ENCODE peak calls at places on chromosomes 5 and 9, in six cellular contexts. N is ureter; X is GM23248; Z is CD4-positive, alpha-beta T cell; A is Daoy; I is Ammon's horn. Q is an unnamed sample.
A peak's percentile ranks its signal among the peaks of the same experiment; 100 is the strongest.

GRCh38 chr5:73630760-73631159 is 4.8 kb downstream of the ARHGEF28 start:
- DNase-seq in X (no peak), I (no peak), N (no peak), Z (no peak), A (no peak), Q (no peak)

GRCh38 chr5:94021246-94021645 is 279.8 kb upstream of the POU5F2 start:
- DNase-seq in Z (no peak), X (peak; percentile 35), N (no peak), A (peak; percentile 41), I (no peak), Q (no peak)

GRCh38 chr9:72978724-72979123 is 25.9 kb upstream of the ALDH1A1 start:
- DNase-seq in A (peak; percentile 57), N (no peak), X (peak; percentile 63), I (no peak), Z (no peak), Q (no peak)

GRCh38 chr9:4315582-4316215 is 15.8 kb upstream of the GLIS3 start:
- DNase-seq in Z (peak; percentile 65), A (peak; percentile 88), N (peak; percentile 71), X (peak; percentile 80), I (peak; percentile 89), Q (peak; percentile 61)

GRCh38 chr5:138664276-138664943 is 88.8 kb upstream of the CTNNA1 start:
- DNase-seq in A (peak; percentile 72), I (peak; percentile 49), Z (no peak), X (peak; percentile 69), N (no peak), Q (peak; percentile 76)

GRCh38 chr5:101605700-101606099 is 690.4 kb downstream of the SLCO4C1 start:
- DNase-seq in Z (no peak), I (no peak), X (no peak), A (no peak), N (no peak), Q (no peak)

GRCh38 chr5:111453290-111453689 is 59.0 kb downstream of the STARD4 start:
- DNase-seq in N (no peak), A (peak; percentile 21), I (no peak), Z (no peak), X (peak; percentile 59), Q (no peak)

GRCh38 chr5:154371687-154372086 is 74.1 kb upstream of the SAP30L start:
- DNase-seq in N (no peak), Z (no peak), X (peak; percentile 94), I (no peak), A (peak; percentile 57), Q (no peak)

GRCh38 chr5:102778478-102778877 is 23.4 kb downstream of the PAM start:
- DNase-seq in N (no peak), Z (no peak), A (peak; percentile 39), I (no peak), X (peak; percentile 88), Q (no peak)

GRCh38 chr5:865168-865521 is 14.4 kb upstream of the ZDHHC11 start:
- DNase-seq in A (no peak), I (no peak), Z (no peak), N (no peak), X (no peak), Q (no peak)

GRCh38 chr5:90356612-90357011 is 52.9 kb downstream of the CETN3 start:
- DNase-seq in Z (no peak), A (no peak), X (peak; percentile 15), N (no peak), I (peak; percentile 20), Q (peak; percentile 24)

GRCh38 chr9:133188006-133188842 is 20.8 kb downstream of the OBP2B start:
- DNase-seq in Z (no peak), A (peak; percentile 51), I (peak; percentile 27), X (no peak), N (no peak), Q (no peak)

GRCh38 chr5:127602896-127603470 is 45.9 kb upstream of the CTXN3 start:
- DNase-seq in A (no peak), Z (no peak), X (no peak), I (no peak), N (no peak), Q (no peak)

GRCh38 chr5:6829150-6829784 is 116.0 kb downstream of the TENT4A start:
- DNase-seq in X (peak; percentile 79), N (no peak), A (no peak), Z (no peak), I (peak; percentile 25), Q (no peak)

GRCh38 chr5:13408616-13409015 is 535.9 kb downstream of the DNAH5 start:
- DNase-seq in N (no peak), X (peak; percentile 15), A (no peak), Z (no peak), I (no peak), Q (no peak)

GRCh38 chr9:19998153-19998552 is 209.3 kb upstream of the SLC24A2 start:
- DNase-seq in X (peak; percentile 28), N (no peak), A (peak; percentile 10), Z (no peak), I (no peak), Q (no peak)

GRCh38 chr5:33267741-33268140 is 173.0 kb upstream of the TARS1 start:
- DNase-seq in A (no peak), X (no peak), Z (no peak), N (no peak), I (no peak), Q (no peak)

GRCh38 chr5:100840769-100841168 is 62.3 kb downstream of the ST8SIA4 start:
- DNase-seq in I (no peak), A (no peak), X (no peak), Z (no peak), N (no peak), Q (no peak)

GRCh38 chr9:126915281-126915816 is 767 bp downstream of the RALGPS1 start:
- DNase-seq in A (peak; percentile 17), N (peak; percentile 68), X (peak; percentile 19), Z (peak; percentile 18), I (peak; percentile 23), Q (no peak)

GRCh38 chr5:172444110-172444510 is 10.2 kb downstream of the SH3PXD2B start:
- DNase-seq in A (peak; percentile 47), X (peak; percentile 77), N (no peak), I (no peak), Z (no peak), Q (no peak)

GRCh38 chr5:143309661-143310431 is 93.6 kb downstream of the NR3C1 start:
- DNase-seq in Z (no peak), A (no peak), X (peak; percentile 40), I (no peak), N (no peak), Q (no peak)

GRCh38 chr9:88503845-88504764 is 30.9 kb upstream of the NXNL2 start:
- DNase-seq in A (no peak), Z (no peak), N (no peak), I (no peak), X (no peak), Q (no peak)

GRCh38 chr5:124519396-124519795 is 227.0 kb downstream of the ZNF608 start:
- DNase-seq in X (peak; percentile 91), I (peak; percentile 51), N (no peak), A (peak; percentile 57), Z (no peak), Q (no peak)

GRCh38 chr5:44774279-44774880 is 34.4 kb upstream of the MRPS30 start:
- DNase-seq in N (no peak), X (peak; percentile 76), I (peak; percentile 59), Z (no peak), A (no peak), Q (peak; percentile 45)